ENCODE peak calls at places on chromosomes 11 and 22, in eight cellular contexts. F is IMR-90; S is sigmoid colon; K is tibial artery; H is CD8-positive, alpha-beta memory T cell; J is left ventricle myocardium inferior; T is aorta; B is transverse colon. R is an unnamed sample. For H3K4me1, the result is how much of the 10 kb centered on the place peaks cover.

GRCh38 chr11:131455843-131456704 is 85.7 kb downstream of the NTM start:
- DNase-seq in F (no peak), S (no peak), K (no peak), H (no peak), J (no peak), T (no peak), B (no peak), R (no peak)

GRCh38 chr11:74417379-74417804 is 19.2 kb upstream of the PGM2L1 start:
- DNase-seq in F (peak), S (no peak), K (no peak), H (peak), J (no peak), T (no peak), B (no peak), R (no peak)

GRCh38 chr11:21511835-21512440 is 680.9 kb upstream of the ANO5 start:
- DNase-seq in F (no peak), S (no peak), K (no peak), H (no peak), J (peak), T (peak), B (peak), R (peak)

GRCh38 chr22:35349704-35350538 is 31.0 kb upstream of the HMOX1 start:
- DNase-seq in F (peak), S (no peak), K (no peak), H (no peak), J (no peak), T (peak), B (no peak), R (no peak)

GRCh38 chr11:94379619-94380018 is 21.6 kb downstream of the GPR83 start:
- DNase-seq in F (no peak), S (no peak), K (no peak), H (no peak), J (no peak), T (no peak), B (no peak), R (no peak)

GRCh38 chr11:120629407-120629806 is 117.9 kb downstream of the GRIK4 start:
- DNase-seq in F (no peak), S (no peak), K (no peak), H (no peak), J (no peak), T (no peak), B (no peak), R (no peak)

GRCh38 chr22:45159652-45160462 is 3.9 kb upstream of the NUP50 start:
- DNase-seq in F (peak), S (no peak), K (no peak), H (no peak), J (no peak), T (no peak), B (peak), R (no peak)

GRCh38 chr11:34427171-34427805 is 11.4 kb upstream of the CAT start:
- DNase-seq in F (peak), S (no peak), K (no peak), H (no peak), J (no peak), T (no peak), B (no peak), R (no peak)

GRCh38 chr22:23762866-23763578 is at the start of gene C22orf15:
- DNase-seq in F (peak), S (no peak), K (no peak), H (peak), J (no peak), T (no peak), B (no peak), R (no peak)

GRCh38 chr22:20154602-20155183 is 3.8 kb upstream of the CCDC188 start:
- DNase-seq in F (no peak), S (no peak), K (no peak), H (no peak), J (no peak), T (no peak), B (no peak), R (no peak)

GRCh38 chr11:68206211-68206610 is 6.9 kb downstream of the KMT5B start:
- DNase-seq in F (peak), S (no peak), K (no peak), H (peak), J (no peak), T (no peak), B (no peak), R (no peak)

GRCh38 chr22:20009582-20010306 is 6.9 kb downstream of the ARVCF start:
- DNase-seq in F (no peak), S (no peak), K (peak), H (no peak), J (no peak), T (peak), B (no peak), R (no peak)

GRCh38 chr11:122628691-122629555 is 26.6 kb upstream of the UBASH3B start:
- DNase-seq in F (peak), S (peak), K (peak), H (peak), J (peak), T (peak), B (peak), R (peak)
- H3K4me3 ChIP-seq in F (no peak), S (no peak), K (no peak), H (no peak), J (no peak), T (no peak), B (no peak), R (no peak)

GRCh38 chr11:331332-332060 is 10.8 kb upstream of the IFITM3 start:
- DNase-seq in F (no peak), S (peak), K (peak), H (no peak), J (no peak), T (no peak), B (no peak), R (no peak)
- H3K27ac ChIP-seq in F (no peak), S (no peak), K (no peak), H (no peak), J (no peak), T (no peak), B (no peak), R (no peak)

GRCh38 chr22:42641801-42642413 is 1.5 kb upstream of the ATP5MGL start:
- DNase-seq in F (no peak), S (no peak), K (no peak), H (no peak), J (no peak), T (no peak), B (no peak), R (no peak)
- H3K4me1 ChIP-seq in F (under half), S (under half), K (half or more), H (under half), J (half or more), T (under half), B (under half), R (under half)

DNA sequence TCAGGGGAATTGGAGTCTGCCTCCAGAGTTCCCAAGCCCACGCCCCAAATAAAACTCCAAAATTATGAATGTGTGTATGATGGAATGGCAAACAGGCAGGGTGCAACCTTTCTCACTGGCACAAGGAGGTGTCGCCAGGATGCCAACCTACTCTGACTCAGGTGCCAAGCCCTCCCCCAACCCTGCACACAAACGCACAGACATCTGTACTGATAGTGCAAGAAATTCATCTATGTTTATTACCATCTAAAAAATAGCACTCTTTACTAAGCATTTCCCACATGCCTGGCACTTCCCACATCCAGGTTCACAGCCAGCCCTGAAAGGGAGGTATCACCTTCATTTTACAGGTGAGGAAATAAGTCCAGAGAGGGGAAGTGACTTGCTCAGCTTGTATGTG is 1.2 kb downstream of the PLA2G3 start:
- DNase-seq in F (no peak), S (no peak), K (no peak), H (no peak), J (no peak), T (no peak), B (no peak), R (no peak)
- H3K4me3 ChIP-seq in F (no peak), S (no peak), K (no peak), H (no peak), J (no peak), T (no peak), B (no peak), R (peak)

GRCh38 chr11:122123258-122123929 is 7.4 kb upstream of the BLID start:
- DNase-seq in F (no peak), S (no peak), K (no peak), H (no peak), J (no peak), T (no peak), B (no peak), R (no peak)
- H3K27ac ChIP-seq in F (peak), S (no peak), K (no peak), H (no peak), J (no peak), T (no peak), B (no peak), R (no peak)

GRCh38 chr11:118234833-118235232 is 10.0 kb upstream of the JAML start:
- DNase-seq in F (no peak), S (no peak), K (no peak), H (no peak), J (no peak), T (no peak), B (no peak), R (no peak)
- H3K4me1 ChIP-seq in F (under half), S (under half), K (under half), H (under half), J (under half), T (under half), B (under half), R (under half)

DNA sequence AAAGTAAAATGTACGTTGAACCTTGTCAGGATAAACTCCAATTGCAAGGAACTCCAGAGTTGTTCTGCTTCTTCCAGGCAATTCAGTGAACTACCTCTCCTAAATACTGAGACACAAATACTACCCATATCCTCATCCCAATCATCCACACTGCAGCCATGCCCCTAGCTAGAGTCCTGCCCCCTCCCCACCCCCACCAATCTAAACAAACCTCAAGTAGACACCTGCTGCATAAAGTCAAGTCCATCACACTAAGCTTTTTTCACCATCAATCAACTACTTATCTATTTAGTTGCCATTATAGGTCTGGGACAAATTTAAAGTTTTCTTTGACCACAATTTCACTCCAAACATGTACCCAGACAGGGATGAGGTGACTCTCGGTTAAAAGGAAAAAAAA is 93.2 kb upstream of the APOA1 start:
- DNase-seq in F (no peak), S (no peak), K (no peak), H (no peak), J (no peak), T (no peak), B (no peak), R (no peak)
- H3K4me3 ChIP-seq in F (no peak), S (peak), K (peak), H (peak), J (peak), T (no peak), B (no peak), R (no peak)

GRCh38 chr11:36148701-36149100 is 140.5 kb downstream of the COMMD9 start:
- DNase-seq in F (no peak), S (no peak), K (no peak), H (no peak), J (no peak), T (no peak), B (no peak), R (no peak)
- H3K27ac ChIP-seq in F (no peak), S (no peak), K (no peak), H (no peak), J (no peak), T (no peak), B (no peak), R (no peak)

DNA sequence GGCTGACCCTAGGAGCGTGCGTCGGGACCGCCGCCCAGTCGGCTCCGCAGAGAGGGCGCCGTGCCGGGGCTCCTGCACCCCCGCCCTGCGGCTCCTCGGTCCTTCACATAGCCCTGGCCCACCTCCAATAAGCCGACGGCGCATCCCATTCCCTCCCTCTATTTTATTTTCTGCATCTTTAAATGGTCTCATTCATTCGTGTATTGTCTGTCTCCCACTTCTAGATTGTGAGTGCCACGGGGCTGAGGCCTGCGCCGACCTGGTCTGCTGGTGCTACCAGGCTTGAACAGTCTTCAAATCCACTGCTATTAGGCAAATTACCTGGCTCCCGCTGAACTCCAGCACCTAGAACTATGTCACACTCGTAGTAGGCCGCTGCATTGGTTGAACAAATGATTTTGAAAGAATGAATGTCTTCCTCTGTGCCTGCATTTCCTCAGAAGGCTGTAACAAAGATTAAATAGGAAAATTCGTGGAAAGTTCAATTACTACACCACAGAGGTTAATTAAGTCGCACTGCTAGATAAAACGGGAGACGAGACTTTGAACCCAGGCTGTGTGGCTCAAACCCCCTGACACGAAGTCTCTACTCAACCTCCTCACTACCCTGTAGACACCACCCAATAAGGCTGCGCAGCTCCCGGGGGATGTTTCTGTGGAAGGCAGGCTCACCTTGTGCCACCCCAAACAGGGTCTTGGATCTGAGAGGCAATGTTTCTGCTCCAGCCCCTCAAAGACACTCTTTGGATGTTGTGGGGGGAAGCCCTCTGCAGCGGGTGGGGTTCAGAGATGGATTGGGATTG is 1.2 kb upstream of the PPP1R14B start:
- DNase-seq in F (no peak), S (no peak), K (no peak), H (no peak), J (no peak), T (no peak), B (peak), R (no peak)
- H3K4me1 ChIP-seq in F (under half), S (under half), K (under half), H (under half), J (half or more), T (under half), B (under half), R (under half)

GRCh38 chr11:2315395-2316168 is 13.8 kb downstream of the TSPAN32 start:
- DNase-seq in F (no peak), S (peak), K (no peak), H (no peak), J (peak), T (no peak), B (no peak), R (no peak)
- H3K4me3 ChIP-seq in F (no peak), S (peak), K (peak), H (no peak), J (peak), T (no peak), B (no peak), R (no peak)

R was measured in iPS DF 6.9.